ENCODE peak calls at places on chromosomes 6 and 20, in six cellular contexts. One of them, this sample, is unnamed.

GRCh38 chr20:33104336-33104735 is 24.9 kb downstream of the BPIFB4 start:
- DNase-seq in HepG2: no peak
- DNase-seq in H1: no peak
- DNase-seq in GM12878: no peak
- DNase-seq in K562: no peak
- DNase-seq in SK-N-SH: no peak
- DNase-seq in this sample: no peak

GRCh38 chr20:63125581-63125892 is 90.4 kb downstream of the YTHDF1 start:
- DNase-seq in HepG2: no peak
- DNase-seq in K562: no peak
- DNase-seq in H1: no peak
- DNase-seq in SK-N-SH: no peak
- DNase-seq in GM12878: no peak
- DNase-seq in this sample: no peak

GRCh38 chr6:15994814-15995459 is 133.9 kb upstream of the MYLIP start:
- DNase-seq in GM12878: no peak
- DNase-seq in H1: no peak
- DNase-seq in SK-N-SH: no peak
- DNase-seq in HepG2: no peak
- DNase-seq in K562: peak; percentile 81
- DNase-seq in this sample: no peak

GRCh38 chr6:27477318-27478013 is 4.6 kb upstream of the ZNF184 start:
- DNase-seq in SK-N-SH: no peak
- DNase-seq in H1: no peak
- DNase-seq in HepG2: no peak
- DNase-seq in GM12878: no peak
- DNase-seq in K562: no peak
- DNase-seq in this sample: no peak

GRCh38 chr20:11671015-11671511 is 246.6 kb upstream of the BTBD3 start:
- DNase-seq in K562: no peak
- DNase-seq in HepG2: no peak
- DNase-seq in H1: no peak
- DNase-seq in SK-N-SH: no peak
- DNase-seq in GM12878: no peak
- DNase-seq in this sample: no peak

GRCh38 chr6:148179786-148180185 is 162.9 kb upstream of the SASH1 start:
- DNase-seq in K562: peak; percentile 44
- DNase-seq in SK-N-SH: no peak
- DNase-seq in H1: no peak
- DNase-seq in GM12878: no peak
- DNase-seq in HepG2: no peak
- DNase-seq in this sample: no peak

GRCh38 chr6:163405412-163406309 is 8.9 kb upstream of the QKI start:
- DNase-seq in GM12878: no peak
- DNase-seq in SK-N-SH: peak; percentile 51
- DNase-seq in HepG2: peak; percentile 50
- DNase-seq in K562: no peak
- DNase-seq in H1: no peak
- DNase-seq in this sample: peak; percentile 86

GRCh38 chr20:63310265-63310971 is 17.4 kb downstream of the COL20A1 start:
- DNase-seq in GM12878: no peak
- DNase-seq in K562: no peak
- DNase-seq in HepG2: no peak
- DNase-seq in SK-N-SH: no peak
- DNase-seq in H1: no peak
- DNase-seq in this sample: no peak

GRCh38 chr20:46207783-46208182 is 89.7 kb downstream of the CD40 start:
- DNase-seq in SK-N-SH: no peak
- DNase-seq in GM12878: no peak
- DNase-seq in HepG2: no peak
- DNase-seq in H1: no peak
- DNase-seq in K562: no peak
- DNase-seq in this sample: no peak

GRCh38 chr6:168060521-168060931 is 18.5 kb downstream of the FRMD1 start:
- DNase-seq in K562: peak; percentile 65
- DNase-seq in HepG2: peak; percentile 64
- DNase-seq in H1: no peak
- DNase-seq in SK-N-SH: peak; percentile 87
- DNase-seq in GM12878: no peak
- DNase-seq in this sample: no peak

GRCh38 chr6:29892696-29893095 is 49.6 kb upstream of the HLA-A start:
- DNase-seq in GM12878: no peak
- DNase-seq in SK-N-SH: no peak
- DNase-seq in HepG2: no peak
- DNase-seq in K562: no peak
- DNase-seq in H1: no peak
- DNase-seq in this sample: no peak

GRCh38 chr6:41061196-41061726 is 8.3 kb downstream of the APOBEC2 start:
- DNase-seq in H1: no peak
- DNase-seq in K562: no peak
- DNase-seq in HepG2: no peak
- DNase-seq in SK-N-SH: no peak
- DNase-seq in GM12878: no peak
- DNase-seq in this sample: no peak

GRCh38 chr6:118810420-118811027 is 83.4 kb upstream of the ASF1A start:
- DNase-seq in GM12878: no peak
- DNase-seq in SK-N-SH: no peak
- DNase-seq in K562: no peak
- DNase-seq in HepG2: no peak
- DNase-seq in H1: no peak
- DNase-seq in this sample: peak; percentile 81

GRCh38 chr6:155530219-155530834 is 74.7 kb upstream of the NOX3 start:
- DNase-seq in HepG2: peak; percentile 73
- DNase-seq in GM12878: no peak
- DNase-seq in SK-N-SH: peak; percentile 44
- DNase-seq in H1: no peak
- DNase-seq in K562: peak; percentile 19
- DNase-seq in this sample: no peak

GRCh38 chr20:1533059-1533458 is 24.4 kb downstream of the SIRPD start:
- DNase-seq in HepG2: no peak
- DNase-seq in K562: peak; percentile 4
- DNase-seq in GM12878: no peak
- DNase-seq in H1: peak; percentile 7
- DNase-seq in SK-N-SH: no peak
- DNase-seq in this sample: peak; percentile 45

GRCh38 chr6:15336905-15337583 is 91.2 kb downstream of the JARID2 start:
- DNase-seq in GM12878: no peak
- DNase-seq in K562: no peak
- DNase-seq in SK-N-SH: peak; percentile 66
- DNase-seq in H1: no peak
- DNase-seq in HepG2: no peak
- DNase-seq in this sample: no peak

GRCh38 chr6:56570434-56571359 is 72.0 kb downstream of the DST start:
- DNase-seq in HepG2: peak; percentile 60
- DNase-seq in H1: no peak
- DNase-seq in GM12878: no peak
- DNase-seq in SK-N-SH: peak; percentile 33
- DNase-seq in K562: peak; percentile 38
- DNase-seq in this sample: no peak

GRCh38 chr6:137025786-137026730 is 18.7 kb downstream of the IL20RA start:
- DNase-seq in HepG2: no peak
- DNase-seq in SK-N-SH: no peak
- DNase-seq in H1: no peak
- DNase-seq in K562: no peak
- DNase-seq in GM12878: peak; percentile 56
- DNase-seq in this sample: no peak

GRCh38 chr6:148462203-148462602 is 119.6 kb downstream of the SASH1 start:
- DNase-seq in K562: no peak
- DNase-seq in HepG2: no peak
- DNase-seq in H1: no peak
- DNase-seq in SK-N-SH: no peak
- DNase-seq in GM12878: no peak
- DNase-seq in this sample: no peak

GRCh38 chr20:50120935-50121693 is 8.2 kb upstream of the UBE2V1 start:
- DNase-seq in SK-N-SH: peak; percentile 83
- DNase-seq in HepG2: peak; percentile 84
- DNase-seq in H1: peak; percentile 56
- DNase-seq in K562: peak; percentile 37
- DNase-seq in GM12878: no peak
- DNase-seq in this sample: no peak

GRCh38 chr6:154683756-154684523 is 49.3 kb upstream of the SCAF8 start:
- DNase-seq in HepG2: no peak
- DNase-seq in K562: no peak
- DNase-seq in SK-N-SH: no peak
- DNase-seq in H1: no peak
- DNase-seq in GM12878: peak; percentile 41
- DNase-seq in this sample: peak; percentile 34

GRCh38 chr6:33742092-33742491 is 4.6 kb downstream of the IP6K3 start:
- DNase-seq in GM12878: no peak
- DNase-seq in H1: no peak
- DNase-seq in SK-N-SH: no peak
- DNase-seq in HepG2: no peak
- DNase-seq in K562: peak; percentile 29
- DNase-seq in this sample: no peak

GRCh38 chr6:4017847-4018193 is 61.1 kb downstream of the FAM217A start:
- DNase-seq in H1: no peak
- DNase-seq in SK-N-SH: peak; percentile 58
- DNase-seq in HepG2: peak; percentile 51
- DNase-seq in K562: peak; percentile 51
- DNase-seq in GM12878: no peak
- DNase-seq in this sample: no peak

GRCh38 chr6:71481021-71481420 is 192.4 kb downstream of the OGFRL1 start:
- DNase-seq in K562: no peak
- DNase-seq in GM12878: no peak
- DNase-seq in SK-N-SH: no peak
- DNase-seq in HepG2: no peak
- DNase-seq in H1: no peak
- DNase-seq in this sample: no peak

GRCh38 chr6:16683524-16684194 is 77.6 kb downstream of the ATXN1 start:
- DNase-seq in H1: no peak
- DNase-seq in GM12878: no peak
- DNase-seq in SK-N-SH: no peak
- DNase-seq in K562: no peak
- DNase-seq in HepG2: peak; percentile 79
- DNase-seq in this sample: peak; percentile 79

GRCh38 chr20:20719411-20719810 is 7.0 kb upstream of the RALGAPA2 start:
- DNase-seq in K562: peak; percentile 12
- DNase-seq in HepG2: no peak
- DNase-seq in SK-N-SH: no peak
- DNase-seq in GM12878: no peak
- DNase-seq in H1: no peak
- DNase-seq in this sample: no peak
- TF ChIP-seq GABPA in K562: no peak
- TF ChIP-seq GABPA in HepG2: no peak
- TF ChIP-seq GABPA in SK-N-SH: no peak
- TF ChIP-seq GABPA in GM12878: no peak
- TF ChIP-seq GABPA in H1: no peak
- TF ChIP-seq GABPA in this sample: no peak

DNA sequence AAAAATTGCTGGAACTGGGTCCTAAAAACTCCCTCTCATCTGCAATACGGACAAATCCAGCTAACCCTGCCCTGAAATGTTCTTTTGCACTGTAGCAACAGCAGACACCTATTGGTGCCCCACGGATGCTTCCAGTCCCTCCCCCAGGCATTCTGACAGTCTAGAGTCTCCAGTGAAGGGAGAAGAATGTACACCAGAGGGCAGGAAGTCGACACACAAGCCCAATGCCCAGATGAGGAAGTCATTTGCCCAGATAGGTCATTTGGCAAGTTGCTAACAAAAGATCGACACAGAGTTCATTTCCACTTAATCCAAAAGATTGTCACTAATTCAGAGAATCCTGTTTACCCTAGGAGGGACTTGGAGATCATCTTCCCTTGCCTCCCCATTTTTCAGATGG is 293.0 kb upstream of the PRDM1 start:
- DNase-seq in H1: no peak
- DNase-seq in GM12878: no peak
- DNase-seq in SK-N-SH: no peak
- DNase-seq in K562: peak; percentile 52
- DNase-seq in HepG2: no peak
- DNase-seq in this sample: peak; percentile 83
- TF ChIP-seq GABPA in H1: no peak
- TF ChIP-seq GABPA in GM12878: no peak
- TF ChIP-seq GABPA in SK-N-SH: no peak
- TF ChIP-seq GABPA in K562: no peak
- TF ChIP-seq GABPA in HepG2: no peak
- TF ChIP-seq GABPA in this sample: no peak

GRCh38 chr20:24953204-24953565 is 4.1 kb downstream of the CST7 start:
- DNase-seq in SK-N-SH: no peak
- DNase-seq in K562: no peak
- DNase-seq in H1: no peak
- DNase-seq in GM12878: no peak
- DNase-seq in HepG2: no peak
- DNase-seq in this sample: no peak

GRCh38 chr20:24954151-24954550 is 5.1 kb downstream of the CST7 start:
- DNase-seq in K562: no peak
- DNase-seq in SK-N-SH: no peak
- DNase-seq in GM12878: no peak
- DNase-seq in HepG2: no peak
- DNase-seq in H1: no peak
- DNase-seq in this sample: no peak

GRCh38 chr20:24953621-24954133 is 4.6 kb downstream of the CST7 start:
- DNase-seq in H1: no peak
- DNase-seq in HepG2: no peak
- DNase-seq in GM12878: no peak
- DNase-seq in SK-N-SH: no peak
- DNase-seq in K562: no peak
- DNase-seq in this sample: no peak

GRCh38 chr20:24951536-24952047 is 2.5 kb downstream of the CST7 start:
- DNase-seq in SK-N-SH: no peak
- DNase-seq in HepG2: no peak
- DNase-seq in H1: no peak
- DNase-seq in GM12878: no peak
- DNase-seq in K562: no peak
- DNase-seq in this sample: peak; percentile 83

GRCh38 chr20:24952376-24953203 is 3.5 kb downstream of the CST7 start:
- DNase-seq in HepG2: no peak
- DNase-seq in H1: no peak
- DNase-seq in GM12878: no peak
- DNase-seq in K562: no peak
- DNase-seq in SK-N-SH: no peak
- DNase-seq in this sample: no peak
- TF ChIP-seq GABPA in HepG2: no peak
- TF ChIP-seq GABPA in H1: no peak
- TF ChIP-seq GABPA in GM12878: no peak
- TF ChIP-seq GABPA in K562: no peak
- TF ChIP-seq GABPA in SK-N-SH: no peak
- TF ChIP-seq GABPA in this sample: no peak

GRCh38 chr6:101110814-101111213 is 229.7 kb upstream of the ASCC3 start:
- DNase-seq in HepG2: no peak
- DNase-seq in SK-N-SH: no peak
- DNase-seq in H1: no peak
- DNase-seq in K562: no peak
- DNase-seq in GM12878: no peak
- DNase-seq in this sample: no peak
- TF ChIP-seq GABPA in HepG2: no peak
- TF ChIP-seq GABPA in SK-N-SH: no peak
- TF ChIP-seq GABPA in H1: no peak
- TF ChIP-seq GABPA in K562: no peak
- TF ChIP-seq GABPA in GM12878: no peak
- TF ChIP-seq GABPA in this sample: no peak

This sample was measured in HL-60.